ENCODE peak calls at places on chromosomes 12 and 14, in nine cellular contexts. M is osteoblast; B is CD8-positive, alpha-beta T cell; C is colonic mucosa; F is tibial nerve; E is endothelial cell; T is HCT116; D is adrenal gland; L is left ventricle myocardium inferior. W is an unnamed sample.

GRCh38 chr12:3137268-3137761 is 60.1 kb downstream of the TSPAN9 start:
- DNase-seq in D (peak; percentile 41), T (no peak), E (peak; percentile 45), M (peak; percentile 96), F (peak; percentile 34), L (peak; percentile 76), B (no peak), C (no peak), W (no peak)

GRCh38 chr12:23611320-23611719 is 338.1 kb downstream of the SOX5 start:
- DNase-seq in D (no peak), C (no peak), L (no peak), E (no peak), F (no peak), T (no peak), B (no peak), M (no peak), W (no peak)

GRCh38 chr12:96786808-96787207 is 120.2 kb upstream of the NEDD1 start:
- DNase-seq in E (no peak), D (no peak), T (no peak), F (no peak), C (no peak), B (no peak), L (no peak), M (no peak), W (no peak)

GRCh38 chr12:93957180-93957579 is 191.2 kb upstream of the PLXNC1 start:
- DNase-seq in L (no peak), D (no peak), E (no peak), M (no peak), T (no peak), B (no peak), C (no peak), F (no peak), W (no peak)

GRCh38 chr12:11446372-11446771 is 51.0 kb upstream of the PRB2 start:
- DNase-seq in M (no peak), B (no peak), F (no peak), T (no peak), L (no peak), D (no peak), C (no peak), E (no peak), W (no peak)

GRCh38 chr14:49607583-49607982 is 8.8 kb downstream of the LRR1 start:
- DNase-seq in C (no peak), D (no peak), T (no peak), M (peak; percentile 46), L (no peak), F (no peak), B (no peak), E (no peak), W (no peak)

GRCh38 chr12:46959484-46959883 is 119.9 kb upstream of the PCED1B start:
- DNase-seq in B (no peak), D (no peak), T (peak; percentile 65), L (no peak), M (peak; percentile 73), F (no peak), E (no peak), C (no peak), W (no peak)

GRCh38 chr14:106844608-106845285 is 1318.4 kb downstream of the TMEM121 start:
- DNase-seq in T (no peak), C (peak; percentile 81), L (peak; percentile 75), D (peak; percentile 54), B (peak; percentile 69), F (no peak), E (no peak), M (peak; percentile 49), W (peak; percentile 81)

GRCh38 chr14:105475916-105476845 is 1.6 kb downstream of the CRIP2 start:
- DNase-seq in L (peak; percentile 75), T (no peak), D (peak; percentile 52), C (no peak), E (peak; percentile 62), F (no peak), B (no peak), M (peak; percentile 99), W (peak; percentile 64)

GRCh38 chr14:36580856-36581831 is 1.3 kb downstream of the NKX2-8 start:
- DNase-seq in T (no peak), M (peak; percentile 90), B (no peak), E (peak; percentile 40), D (no peak), L (peak; percentile 13), F (no peak), C (no peak), W (peak; percentile 49)

GRCh38 chr14:106269029-106269428 is 742.6 kb downstream of the TMEM121 start:
- DNase-seq in C (no peak), E (no peak), T (no peak), F (no peak), L (no peak), M (no peak), D (no peak), B (no peak), W (no peak)

GRCh38 chr12:85630851-85631250 is 205.4 kb downstream of the RASSF9 start:
- DNase-seq in B (no peak), E (no peak), D (no peak), M (peak; percentile 14), F (no peak), T (no peak), L (no peak), C (no peak), W (no peak)

GRCh38 chr12:49827351-49828099 is 688 bp downstream of the NCKAP5L start:
- DNase-seq in C (peak; percentile 50), F (peak; percentile 35), B (peak; percentile 38), T (no peak), L (peak; percentile 79), E (peak; percentile 72), D (peak; percentile 96), M (peak; percentile 89), W (peak; percentile 58)
- TF ChIP-seq CTCF in C (no peak), F (no peak), B (no peak), T (no peak), L (no peak), E (no peak), D (no peak), M (no peak), W (no peak)

GRCh38 chr14:103885509-103885932 is 38.1 kb upstream of the PPP1R13B start:
- DNase-seq in E (no peak), C (no peak), D (no peak), B (no peak), F (no peak), L (no peak), M (peak; percentile 69), T (no peak), W (no peak)

GRCh38 chr14:103887557-103888115 is 40.3 kb upstream of the PPP1R13B start:
- DNase-seq in M (peak; percentile 58), F (no peak), D (no peak), B (no peak), C (no peak), L (no peak), T (no peak), E (no peak), W (no peak)

GRCh38 chr14:103884854-103885253 is 37.5 kb upstream of the PPP1R13B start:
- DNase-seq in L (no peak), B (no peak), T (no peak), D (no peak), M (peak; percentile 31), F (no peak), C (no peak), E (no peak), W (no peak)

GRCh38 chr14:103887170-103887501 is 39.8 kb upstream of the PPP1R13B start:
- DNase-seq in F (no peak), E (no peak), M (peak; percentile 32), D (no peak), L (no peak), B (no peak), T (no peak), C (no peak), W (no peak)

GRCh38 chr14:103886304-103887169 is 39.2 kb upstream of the PPP1R13B start:
- DNase-seq in T (no peak), B (no peak), D (no peak), E (no peak), F (no peak), M (peak; percentile 64), C (no peak), L (no peak), W (no peak)
- TF ChIP-seq CTCF in T (peak; percentile 8), B (no peak), D (no peak), E (no peak), F (no peak), M (peak; percentile 36), C (no peak), L (no peak), W (no peak)

GRCh38 chr12:95022477-95022876 is 19.0 kb upstream of the NDUFA12 start:
- DNase-seq in T (no peak), E (no peak), D (no peak), F (no peak), B (no peak), M (no peak), L (no peak), C (no peak), W (no peak)
- TF ChIP-seq CTCF in T (no peak), E (no peak), D (no peak), F (no peak), B (no peak), M (no peak), L (no peak), C (no peak), W (no peak)

GRCh38 chr12:76876696-76877229 is 2.1 kb downstream of the CSRP2 start:
- DNase-seq in F (no peak), E (no peak), C (no peak), B (no peak), L (no peak), D (no peak), T (no peak), M (no peak), W (no peak)

GRCh38 chr12:76880156-76881023 is 1.6 kb upstream of the CSRP2 start:
- DNase-seq in L (no peak), F (no peak), D (no peak), C (no peak), B (no peak), T (no peak), M (no peak), E (no peak), W (no peak)

GRCh38 chr12:76879710-76880025 is 849 bp upstream of the CSRP2 start:
- DNase-seq in B (no peak), T (no peak), M (no peak), E (no peak), C (no peak), D (peak; percentile 45), F (no peak), L (no peak), W (no peak)

GRCh38 chr12:76878899-76879709 is at the start of gene CSRP2:
- DNase-seq in B (peak; percentile 54), T (peak; percentile 75), L (peak; percentile 91), M (peak; percentile 98), D (peak; percentile 83), E (peak; percentile 96), F (peak; percentile 80), C (peak; percentile 90), W (peak; percentile 92)

DNA sequence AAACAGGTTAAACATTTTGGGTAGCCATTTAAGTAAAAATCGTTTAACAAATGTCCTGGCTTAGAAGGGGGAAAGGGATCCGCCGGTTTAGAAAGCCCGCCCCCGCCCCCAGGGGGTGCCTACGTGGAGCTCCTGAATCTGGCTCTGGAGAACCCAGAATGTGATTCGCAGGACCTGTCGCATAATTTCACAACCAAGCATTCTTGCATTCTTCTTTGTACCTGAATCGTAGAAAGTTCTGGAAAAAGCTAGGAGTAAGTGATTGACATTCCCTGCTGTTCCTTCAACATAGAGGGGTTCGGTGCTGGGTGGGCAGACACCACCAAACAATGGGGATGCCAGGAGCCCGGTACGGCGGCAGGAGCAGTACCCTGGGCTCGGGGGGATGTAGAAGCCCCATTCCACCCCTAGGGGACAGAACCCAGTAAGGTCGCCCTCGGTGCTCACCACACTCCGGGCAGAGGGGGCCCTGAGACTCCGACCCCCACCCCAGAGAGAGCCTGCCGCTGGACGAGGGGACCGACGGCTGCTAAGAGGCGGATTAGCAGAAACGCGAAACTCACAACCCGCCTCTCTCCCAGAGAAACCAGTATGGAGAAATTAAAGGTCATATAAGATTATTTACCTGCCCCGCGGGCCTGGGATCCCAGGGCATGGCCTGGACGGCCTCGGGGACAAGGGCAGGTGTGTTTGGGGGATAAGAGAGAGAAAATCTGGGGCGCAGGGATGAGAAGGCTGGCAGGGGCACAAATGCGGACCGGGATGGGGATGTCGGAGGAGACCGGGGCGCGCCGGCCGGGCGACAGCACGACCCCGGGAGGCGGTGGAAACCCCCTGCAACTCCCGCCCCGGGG is 547 bp downstream of the CSRP2 start:
- DNase-seq in D (peak; percentile 15), L (no peak), F (no peak), M (peak; percentile 74), C (peak; percentile 27), B (peak; percentile 4), T (peak; percentile 15), E (peak; percentile 48), W (peak; percentile 44)
- TF ChIP-seq CTCF in D (peak; percentile 10), L (no peak), F (no peak), M (no peak), C (no peak), B (no peak), T (peak; percentile 26), E (no peak), W (peak; percentile 34)

W was measured in Calu3.